ENCODE peak calls at places on chromosomes 6 and 20, in six cellular contexts. A is GM23248, O is A549, Q is stomach, I is mucosa of descending colon, Z is left lung. B is an unnamed sample. For H3K9me3, the result is how much of the 10 kb centered on the place peaks cover.

GRCh38 chr6:29728173-29728879 is 5.1 kb downstream of the HLA-F start:
- DNase-seq in I (no peak), Q (no peak), O (no peak), A (no peak), Z (no peak), B (no peak)

GRCh38 chr20:57851786-57852185 is 142.0 kb upstream of the PMEPA1 start:
- DNase-seq in A (no peak), Q (no peak), O (no peak), I (no peak), Z (no peak), B (no peak)

GRCh38 chr6:145006914-145007313 is 721.8 kb downstream of the UTRN start:
- DNase-seq in Z (no peak), O (no peak), I (no peak), A (no peak), Q (no peak), B (no peak)

GRCh38 chr6:100427452-100427851 is 37.3 kb downstream of the SIM1 start:
- DNase-seq in Z (no peak), A (no peak), O (no peak), Q (no peak), I (no peak), B (no peak)

GRCh38 chr6:34416877-34417371 is 8.9 kb downstream of the RPS10 start:
- DNase-seq in Z (no peak), A (no peak), Q (no peak), O (no peak), I (no peak), B (no peak)

GRCh38 chr20:1266167-1266973 is at the start of gene SNPH:
- DNase-seq in I (peak), Z (peak), O (peak), Q (peak), A (peak), B (peak)

GRCh38 chr6:136548582-136549330 is 1.5 kb downstream of the MAP7 start:
- DNase-seq in A (no peak), Z (no peak), O (no peak), I (no peak), Q (no peak), B (no peak)

GRCh38 chr6:51147756-51148155 is 329.1 kb downstream of the TFAP2B start:
- DNase-seq in Q (no peak), O (no peak), Z (no peak), I (no peak), A (no peak), B (no peak)

GRCh38 chr6:19781269-19781668 is 55.9 kb upstream of the ID4 start:
- DNase-seq in O (no peak), Z (no peak), Q (no peak), A (no peak), I (no peak), B (no peak)

GRCh38 chr6:137692806-137693205 is 174.3 kb upstream of the TNFAIP3 start:
- DNase-seq in O (no peak), Z (no peak), A (peak), I (no peak), Q (no peak), B (no peak)

GRCh38 chr6:99603421-99604160 is 3.0 kb upstream of the PRDM13 start:
- DNase-seq in O (peak), I (peak), A (peak), Z (peak), Q (no peak), B (no peak)

GRCh38 chr20:13813910-13814309 is 29.1 kb downstream of the NDUFAF5 start:
- DNase-seq in Z (no peak), O (no peak), I (no peak), A (no peak), Q (no peak), B (no peak)

GRCh38 chr6:170208171-170208601 is 82.7 kb downstream of the DLL1 start:
- DNase-seq in Q (peak), Z (peak), O (no peak), A (no peak), I (peak), B (no peak)

GRCh38 chr20:63060057-63060991 is 53.6 kb upstream of the BHLHE23 start:
- DNase-seq in Q (no peak), I (peak), Z (peak), A (peak), O (no peak), B (no peak)

GRCh38 chr6:29516108-29516507 is 28.4 kb upstream of the MAS1L start:
- DNase-seq in Z (no peak), A (peak), O (no peak), Q (no peak), I (no peak), B (no peak)

GRCh38 chr20:23159923-23160445 is 73.9 kb upstream of the CD93 start:
- DNase-seq in I (no peak), A (peak), Q (no peak), Z (no peak), O (no peak), B (no peak)

GRCh38 chr6:16292432-16292831 is 54.0 kb downstream of the GMPR start:
- DNase-seq in A (no peak), O (no peak), Q (no peak), Z (no peak), I (no peak), B (no peak)

GRCh38 chr20:9235518-9235917 is 166.6 kb downstream of the PLCB4 start:
- DNase-seq in O (no peak), Q (no peak), I (no peak), Z (no peak), A (peak), B (no peak)

GRCh38 chr6:82017316-82017715 is 230.2 kb downstream of the IBTK start:
- DNase-seq in Q (no peak), I (no peak), O (peak), A (peak), Z (no peak), B (no peak)

GRCh38 chr6:101226677-101227135 is 166.8 kb upstream of the GRIK2 start:
- DNase-seq in Q (no peak), O (peak), Z (peak), A (peak), I (no peak), B (no peak)

GRCh38 chr20:4829494-4830211 is 107.9 kb downstream of the PRND start:
- DNase-seq in I (no peak), Z (no peak), O (no peak), A (no peak), Q (no peak), B (no peak)

GRCh38 chr6:35955970-35956369 is 35.1 kb upstream of the SRPK1 start:
- DNase-seq in I (no peak), Q (no peak), A (no peak), Z (no peak), O (no peak), B (no peak)

GRCh38 chr6:21992178-21992967 is 304.5 kb downstream of the PRL start:
- DNase-seq in Z (no peak), A (peak), I (no peak), O (no peak), Q (no peak), B (no peak)

GRCh38 chr6:52157301-52157930 is 28.8 kb upstream of the IL17A start:
- DNase-seq in O (no peak), A (peak), I (no peak), Z (no peak), Q (no peak), B (no peak)

GRCh38 chr6:125102901-125103300 is 50.7 kb upstream of the TPD52L1 start:
- DNase-seq in I (no peak), Q (no peak), A (peak), O (no peak), Z (no peak), B (no peak)

GRCh38 chr6:709471-710056 is 16.6 kb upstream of the EXOC2 start:
- DNase-seq in Q (no peak), A (no peak), I (no peak), Z (no peak), O (no peak), B (no peak)

GRCh38 chr6:122428781-122429180 is 29.3 kb downstream of the HSF2 start:
- DNase-seq in O (no peak), I (no peak), Q (no peak), A (no peak), Z (no peak), B (no peak)

GRCh38 chr20:23111944-23112342 is 25.8 kb upstream of the CD93 start:
- DNase-seq in Q (no peak), Z (no peak), I (no peak), A (no peak), O (no peak), B (no peak)

GRCh38 chr6:31074406-31074805 is 38.0 kb downstream of the C6orf15 start:
- DNase-seq in O (no peak), A (no peak), Z (no peak), Q (no peak), I (no peak), B (no peak)

GRCh38 chr6:97703661-97704060 is 420.6 kb upstream of the MMS22L start:
- DNase-seq in Q (no peak), O (no peak), I (no peak), Z (no peak), A (no peak), B (no peak)

DNA sequence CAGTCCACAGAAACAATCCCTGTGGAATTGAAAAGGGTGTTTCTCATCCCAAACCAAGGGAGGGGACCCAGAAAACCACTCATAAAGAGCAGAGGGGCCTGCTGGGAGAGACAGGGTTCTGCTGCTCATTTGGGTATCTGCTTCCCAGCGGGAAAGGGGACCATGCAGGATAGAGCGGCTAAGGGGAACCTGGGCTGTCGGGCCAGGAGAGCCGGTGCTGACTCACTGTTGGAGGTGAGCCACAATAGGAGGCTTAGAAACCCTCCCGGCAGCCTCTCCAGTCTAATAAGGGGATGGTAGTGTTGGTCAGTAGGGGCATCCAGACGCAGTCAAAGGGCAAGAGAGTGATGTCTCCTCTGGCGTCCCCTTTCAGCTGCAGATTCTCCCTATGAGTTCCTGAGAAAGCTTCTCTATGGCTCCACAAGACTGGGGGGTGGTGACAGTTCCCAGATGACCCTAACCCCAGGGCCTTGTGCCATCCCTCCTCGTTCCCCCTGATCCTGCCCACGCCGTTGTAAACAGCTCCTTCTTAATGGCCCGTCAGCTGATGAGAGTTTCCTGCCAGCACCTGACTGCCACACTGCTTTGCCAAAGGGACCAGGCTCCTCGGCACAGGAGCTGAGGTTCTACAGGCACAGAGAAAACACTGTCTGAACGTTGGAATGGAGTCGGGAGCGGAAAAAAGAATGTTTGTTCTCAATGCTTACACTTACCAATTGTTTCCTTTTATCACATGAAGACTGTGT is 646.1 kb upstream of the DEFB115 start:
- DNase-seq in Z (no peak), A (no peak), Q (no peak), O (no peak), I (no peak), B (no peak)
- H3K9me3 ChIP-seq in Z (under half), A (under half), Q (under half), O (under half), I (under half), B (under half)

GRCh38 chr20:46501961-46502360 is 11.4 kb downstream of the ZNF334 start:
- DNase-seq in Q (no peak), I (no peak), A (no peak), Z (no peak), O (no peak), B (no peak)

GRCh38 chr20:46505501-46505900 is 7.9 kb downstream of the ZNF334 start:
- DNase-seq in Q (no peak), A (no peak), Z (no peak), I (no peak), O (no peak), B (no peak)

DNA sequence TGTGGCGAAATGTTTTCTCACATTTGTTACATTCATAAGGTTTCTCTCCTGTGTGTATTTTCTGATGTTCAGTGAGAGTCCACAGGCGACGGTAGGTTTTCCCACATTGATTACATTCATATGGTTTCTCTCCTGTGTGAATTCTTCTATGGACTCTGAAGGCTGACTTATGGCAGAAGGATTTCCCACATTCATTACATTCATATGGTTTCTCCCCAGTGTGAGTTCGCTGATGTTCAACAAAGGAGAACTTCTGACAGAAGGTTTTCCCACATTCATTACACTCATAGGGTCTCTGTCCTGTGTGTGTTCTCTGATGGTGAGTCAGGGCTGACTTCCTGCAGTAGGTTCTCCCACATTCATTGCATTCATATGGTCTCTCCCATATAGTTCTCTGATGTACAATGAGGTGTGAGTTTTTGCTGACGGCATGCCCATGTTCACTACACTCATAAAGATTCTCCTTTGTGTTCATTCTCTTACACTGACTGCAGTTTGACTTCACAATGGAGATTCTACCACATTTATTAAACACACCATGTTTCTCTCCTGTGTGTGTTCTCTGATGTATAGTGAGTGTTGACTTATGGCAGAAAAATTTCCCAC is 11.9 kb downstream of the ZNF334 start:
- DNase-seq in Q (no peak), A (no peak), O (no peak), I (no peak), Z (no peak), B (no peak)
- H3K9me3 ChIP-seq in Q (under half), A (under half), O (half or more), I (under half), Z (half or more), B (under half)

DNA sequence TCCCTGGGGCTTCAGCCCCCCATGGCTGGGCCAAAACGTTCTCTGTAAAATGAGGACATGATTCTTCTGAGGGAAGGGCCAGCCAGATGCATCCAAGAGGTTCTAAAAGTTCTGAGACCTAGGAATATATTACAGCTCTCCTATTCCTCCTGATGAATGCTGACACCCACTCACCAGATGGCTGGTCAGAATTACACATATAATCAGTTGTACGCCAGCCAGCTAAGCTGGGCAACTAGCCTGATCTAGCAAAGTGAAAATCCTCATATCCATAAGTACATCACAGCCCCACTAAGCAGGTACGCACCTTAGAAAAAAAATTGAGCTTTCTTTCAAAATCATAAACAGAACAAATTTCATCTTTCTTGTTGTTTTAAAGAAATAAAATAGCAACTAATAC is 34.8 kb downstream of the C6orf118 start:
- DNase-seq in Q (no peak), O (no peak), I (no peak), Z (no peak), A (no peak), B (no peak)
- H3K9me3 ChIP-seq in Q (under half), O (under half), I (under half), Z (under half), A (under half), B (under half)

GRCh38 chr6:168627798-168628551 is 187.0 kb downstream of the SMOC2 start:
- DNase-seq in Z (no peak), I (no peak), A (no peak), Q (no peak), O (no peak), B (no peak)

GRCh38 chr6:168626046-168626445 is 185.1 kb downstream of the SMOC2 start:
- DNase-seq in Q (no peak), Z (no peak), I (no peak), O (no peak), A (no peak), B (no peak)

GRCh38 chr6:168625602-168626001 is 184.6 kb downstream of the SMOC2 start:
- DNase-seq in I (no peak), O (no peak), Q (peak), Z (peak), A (no peak), B (no peak)

GRCh38 chr6:168631589-168631988 is 190.6 kb downstream of the SMOC2 start:
- DNase-seq in O (no peak), Q (no peak), Z (no peak), A (no peak), I (no peak), B (no peak)

GRCh38 chr6:168628732-168629245 is 187.8 kb downstream of the SMOC2 start:
- DNase-seq in A (no peak), O (no peak), Z (peak), I (no peak), Q (no peak), B (no peak)
- H3K9me3 ChIP-seq in A (under half), O (under half), Z (under half), I (under half), Q (under half), B (under half)

GRCh38 chr20:49280463-49281058 is 2.7 kb upstream of the ZNFX1 start:
- DNase-seq in I (no peak), Q (no peak), O (no peak), A (peak), Z (no peak), B (no peak)

GRCh38 chr20:49283176-49283702 is 5.4 kb upstream of the ZNFX1 start:
- DNase-seq in A (no peak), O (no peak), I (no peak), Z (no peak), Q (no peak), B (no peak)

GRCh38 chr20:49282584-49283171 is 4.8 kb upstream of the ZNFX1 start:
- DNase-seq in Z (no peak), A (peak), O (no peak), Q (no peak), I (no peak), B (no peak)

GRCh38 chr20:49281059-49281912 is 3.4 kb upstream of the ZNFX1 start:
- DNase-seq in Q (no peak), I (no peak), A (peak), Z (no peak), O (no peak), B (no peak)

DNA sequence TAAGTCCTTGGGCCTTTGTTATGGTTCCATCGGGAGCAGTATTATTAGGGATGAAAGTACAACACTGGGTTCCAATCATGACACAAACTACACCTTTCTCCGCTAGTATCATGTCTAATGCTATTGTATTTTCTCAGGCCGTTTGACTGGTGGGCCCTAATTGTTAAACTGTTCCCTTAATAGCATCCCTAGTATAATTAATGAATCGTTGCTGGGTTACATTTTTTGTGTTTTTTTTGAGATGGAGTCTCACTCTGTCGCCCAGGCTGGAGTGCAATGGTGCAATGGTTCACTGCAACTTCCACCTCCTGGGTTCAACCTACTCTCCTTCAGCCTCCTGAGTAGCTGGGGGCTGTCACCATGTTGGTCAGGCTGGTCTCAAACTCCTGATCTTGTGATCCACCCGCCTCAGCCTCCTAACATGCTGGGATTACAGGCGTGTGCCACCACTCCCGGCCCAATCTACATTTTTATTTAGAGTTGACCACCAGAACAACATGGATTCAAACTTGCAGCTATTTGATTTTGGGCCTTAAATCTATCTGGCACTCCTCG is 4.1 kb upstream of the ZNFX1 start:
- DNase-seq in I (no peak), O (no peak), Z (no peak), Q (no peak), A (no peak), B (no peak)
- H3K9me3 ChIP-seq in I (half or more), O (under half), Z (under half), Q (under half), A (under half), B (half or more)

GRCh38 chr20:56088381-56088780 is 83.1 kb upstream of the CBLN4 start:
- DNase-seq in A (no peak), Z (no peak), O (no peak), I (no peak), Q (no peak), B (no peak)
- H3K9me3 ChIP-seq in A (under half), Z (under half), O (under half), I (under half), Q (under half), B (under half)

GRCh38 chr6:38527371-38527770 is 112.4 kb downstream of the BTBD9 start:
- DNase-seq in O (no peak), Z (no peak), Q (no peak), A (no peak), I (no peak), B (no peak)

GRCh38 chr6:38531134-38531533 is 108.6 kb downstream of the BTBD9 start:
- DNase-seq in O (no peak), A (no peak), Z (no peak), I (no peak), Q (no peak), B (no peak)

GRCh38 chr6:38525888-38526287 is 113.8 kb downstream of the BTBD9 start:
- DNase-seq in I (no peak), Z (no peak), A (no peak), O (no peak), Q (no peak), B (no peak)

GRCh38 chr6:38524436-38525145 is 115.1 kb downstream of the BTBD9 start:
- DNase-seq in O (no peak), Q (no peak), Z (no peak), A (peak), I (no peak), B (no peak)

DNA sequence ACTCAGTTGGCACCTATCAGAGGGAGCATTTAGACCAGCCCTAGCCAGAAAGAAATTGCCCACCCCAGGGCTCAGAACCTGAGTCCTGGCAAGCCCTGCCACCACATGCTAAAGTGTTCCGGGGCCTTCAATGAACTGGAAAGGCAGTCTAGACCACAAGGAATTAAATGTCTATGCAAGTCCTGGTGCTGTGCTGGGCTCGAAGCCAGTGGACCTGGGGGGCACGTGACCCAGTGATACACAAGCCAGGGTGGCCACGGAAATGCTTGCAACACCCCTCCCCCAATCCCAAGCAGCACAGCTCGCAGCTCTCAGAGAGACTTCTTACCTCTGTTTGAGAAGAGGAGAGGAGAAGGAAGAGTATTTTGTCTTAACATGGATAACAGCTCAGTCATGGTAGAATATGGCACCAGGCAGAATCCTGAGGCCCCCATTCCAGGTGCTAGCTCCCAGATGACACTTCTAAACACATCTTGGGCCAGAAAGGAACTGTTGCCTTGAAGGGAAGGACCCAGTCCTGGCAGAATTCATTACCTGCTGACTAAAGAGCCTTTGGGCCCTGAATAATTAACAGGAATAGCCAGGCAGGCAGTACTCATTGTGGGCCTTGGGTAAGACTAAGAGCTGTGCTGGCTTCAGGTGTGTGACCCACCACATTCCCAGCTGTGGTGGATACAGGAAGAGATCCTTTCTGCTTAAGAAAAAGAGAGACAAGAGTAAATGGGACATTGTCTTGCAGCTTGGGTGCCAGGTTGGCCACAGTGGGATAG is 111.3 kb downstream of the BTBD9 start:
- DNase-seq in O (no peak), I (no peak), Z (no peak), A (no peak), Q (no peak), B (no peak)
- H3K9me3 ChIP-seq in O (under half), I (under half), Z (under half), A (under half), Q (under half), B (under half)